ENCODE peak calls at places on chromosomes 12 and 14, in ten cellular contexts. N is body of pancreas, R is thoracic aorta, U is astrocyte, B is HepG2, S is GM23338, D is left ventricle myocardium inferior, G is neuronal stem cell, Y is psoas muscle, Q is neural progenitor cell. C is an unnamed sample.

GRCh38 chr12:130186631-130187269 is 24.5 kb downstream of the FZD10 start:
- DNase-seq in N (no peak), R (no peak), U (no peak), B (no peak), S (no peak), D (no peak), G (no peak), Y (no peak), Q (no peak), C (no peak)

GRCh38 chr14:78709795-78710569 is 539.8 kb downstream of the NRXN3 start:
- DNase-seq in N (no peak), R (no peak), U (no peak), B (no peak), S (no peak), D (no peak), G (no peak), Y (no peak), Q (no peak), C (no peak)

GRCh38 chr12:93823616-93824410 is 146.6 kb downstream of the CRADD start:
- DNase-seq in N (no peak), R (no peak), U (peak; percentile 33), B (no peak), S (no peak), D (no peak), G (no peak), Y (no peak), Q (no peak), C (no peak)

GRCh38 chr14:73771848-73772705 is 57.9 kb upstream of the PNMA1 start:
- DNase-seq in N (peak; percentile 81), R (no peak), U (peak; percentile 79), B (peak; percentile 94), S (peak; percentile 79), D (no peak), G (no peak), Y (peak; percentile 50), Q (peak; percentile 44), C (peak; percentile 75)

GRCh38 chr14:94143239-94143638 is 13.8 kb upstream of the IFI27L2 start:
- DNase-seq in N (no peak), R (no peak), U (no peak), B (peak; percentile 28), S (peak; percentile 81), D (no peak), G (no peak), Y (no peak), Q (peak; percentile 61), C (no peak)

GRCh38 chr12:7716391-7716790 is 5.2 kb downstream of the DPPA3 start:
- DNase-seq in N (no peak), R (no peak), U (no peak), B (peak; percentile 55), S (peak; percentile 59), D (no peak), G (no peak), Y (no peak), Q (peak; percentile 63), C (no peak)

GRCh38 chr14:96917442-96917963 is 120.3 kb downstream of the VRK1 start:
- DNase-seq in N (no peak), R (no peak), U (no peak), B (no peak), S (no peak), D (no peak), G (no peak), Y (no peak), Q (no peak), C (no peak)

GRCh38 chr12:9692909-9693308 is 23.4 kb downstream of the CLEC2D start:
- DNase-seq in N (no peak), R (no peak), U (no peak), B (no peak), S (no peak), D (no peak), G (no peak), Y (no peak), Q (no peak), C (no peak)

GRCh38 chr14:32509632-32510187 is 180.6 kb downstream of the AKAP6 start:
- DNase-seq in N (peak; percentile 31), R (peak; percentile 54), U (peak; percentile 99), B (peak; percentile 50), S (no peak), D (peak; percentile 55), G (no peak), Y (peak; percentile 67), Q (peak; percentile 9), C (no peak)

GRCh38 chr12:76057316-76057715 is 25.7 kb upstream of the PHLDA1 start:
- DNase-seq in N (no peak), R (no peak), U (no peak), B (no peak), S (no peak), D (no peak), G (no peak), Y (peak; percentile 18), Q (no peak), C (no peak)

GRCh38 chr12:88665051-88665450 is 84.8 kb upstream of the KITLG start:
- DNase-seq in N (no peak), R (no peak), U (peak; percentile 64), B (no peak), S (no peak), D (no peak), G (no peak), Y (no peak), Q (no peak), C (no peak)
- H3K36me3 ChIP-seq in N (no peaks in the 10 kb centered on the region), R (no peaks in the 10 kb centered on the region), U (no peaks in the 10 kb centered on the region), B (no peaks in the 10 kb centered on the region), S (no peaks in the 10 kb centered on the region), D (no peaks in the 10 kb centered on the region), G (no peaks in the 10 kb centered on the region), Y (no peaks in the 10 kb centered on the region), Q (no peaks in the 10 kb centered on the region), C (no peaks in the 10 kb centered on the region)

GRCh38 chr14:104444159-104445030 is 135.2 kb upstream of the C14orf180 start:
- DNase-seq in N (no peak), R (no peak), U (no peak), B (no peak), S (no peak), D (no peak), G (no peak), Y (no peak), Q (no peak), C (no peak)

GRCh38 chr14:104442107-104442551 is 137.4 kb upstream of the C14orf180 start:
- DNase-seq in N (no peak), R (no peak), U (no peak), B (no peak), S (no peak), D (no peak), G (no peak), Y (no peak), Q (no peak), C (no peak)

GRCh38 chr14:104442611-104443390 is 136.8 kb upstream of the C14orf180 start:
- DNase-seq in N (no peak), R (no peak), U (no peak), B (no peak), S (no peak), D (no peak), G (no peak), Y (no peak), Q (no peak), C (no peak)

GRCh38 chr14:104445086-104445485 is 134.5 kb upstream of the C14orf180 start:
- DNase-seq in N (no peak), R (no peak), U (no peak), B (no peak), S (no peak), D (no peak), G (no peak), Y (no peak), Q (no peak), C (no peak)

DNA sequence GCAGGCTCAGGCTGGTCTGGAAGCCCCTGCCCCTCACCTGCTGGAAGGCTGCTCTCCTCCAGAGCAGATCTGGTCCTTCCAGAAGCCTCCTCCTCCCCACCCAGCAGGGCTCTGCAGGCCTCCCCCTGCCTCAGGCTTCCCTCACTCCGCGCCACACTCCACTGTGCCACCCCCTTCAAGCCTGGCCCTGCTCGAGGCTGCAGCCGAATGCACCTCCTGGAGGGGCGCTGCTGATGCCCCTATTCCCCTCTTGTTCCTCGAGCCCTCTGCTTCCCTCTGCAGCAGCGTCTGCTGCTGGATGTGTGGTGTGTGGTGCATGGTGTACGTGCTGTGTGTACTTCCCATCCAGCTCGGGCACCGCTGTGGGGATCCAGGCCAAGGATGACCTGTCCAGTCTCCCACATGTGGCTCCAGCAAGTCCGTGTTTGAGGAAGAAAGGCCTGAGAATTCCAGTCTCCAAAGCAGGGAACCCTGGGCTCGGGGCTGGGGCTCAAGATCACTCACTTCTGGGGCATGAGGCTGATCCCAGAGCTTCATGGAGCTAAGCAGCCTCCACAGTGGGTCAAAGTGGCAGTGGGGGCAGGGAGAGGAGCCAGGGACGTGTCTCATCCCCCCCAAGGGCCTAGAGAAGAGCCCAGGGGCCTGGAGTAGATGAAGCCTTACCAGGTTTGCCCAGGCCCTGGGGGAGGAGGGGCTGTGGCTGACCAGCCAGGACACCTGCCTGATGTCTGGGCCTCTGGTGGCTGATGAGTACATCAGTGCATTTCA is 136.0 kb upstream of the C14orf180 start:
- DNase-seq in N (no peak), R (no peak), U (no peak), B (no peak), S (peak; percentile 72), D (no peak), G (no peak), Y (no peak), Q (peak; percentile 58), C (no peak)
- H3K4me1 ChIP-seq in N (no peaks in the 10 kb centered on the region), R (no peaks in the 10 kb centered on the region), U (no peaks in the 10 kb centered on the region), B (no peaks in the 10 kb centered on the region), S (no peaks in the 10 kb centered on the region), D (no peaks in the 10 kb centered on the region), G (no peaks in the 10 kb centered on the region), Y (no peaks in the 10 kb centered on the region), Q (peaks cover 14% of the 10 kb centered on the region), C (no peaks in the 10 kb centered on the region)

DNA sequence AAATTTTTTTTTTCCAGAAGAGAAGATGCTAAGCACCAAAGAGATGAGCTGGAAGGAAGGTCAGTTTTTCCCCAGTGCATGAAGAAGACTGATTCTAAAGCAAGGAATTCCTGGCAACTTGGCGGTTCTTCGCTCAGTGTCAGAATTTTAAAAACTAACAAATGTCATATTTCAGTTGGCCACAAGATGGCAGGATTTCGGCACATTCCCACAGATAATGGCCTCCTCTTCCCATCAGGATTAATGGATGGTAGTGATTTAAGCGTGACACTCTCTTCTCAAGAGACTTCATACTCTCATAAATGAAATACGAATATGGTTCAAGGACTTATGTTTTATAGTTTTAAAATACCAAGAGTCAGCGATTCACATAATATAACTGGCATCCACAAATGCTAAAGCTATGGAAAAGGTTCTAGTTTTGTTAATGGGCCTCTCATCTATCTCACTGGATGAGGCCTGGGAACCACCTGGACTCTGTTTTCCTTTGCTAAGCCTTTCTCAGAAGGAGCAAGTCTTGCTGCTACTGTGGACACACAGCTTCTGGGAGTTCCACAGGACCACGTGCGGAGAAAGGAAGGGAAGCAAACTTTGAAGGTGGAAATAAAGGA is 46.1 kb upstream of the PTPRO start:
- DNase-seq in N (peak; percentile 31), R (no peak), U (peak; percentile 10), B (peak; percentile 11), S (peak; percentile 77), D (no peak), G (peak; percentile 56), Y (no peak), Q (peak; percentile 61), C (no peak)
- H3K36me3 ChIP-seq in N (no peaks in the 10 kb centered on the region), R (no peaks in the 10 kb centered on the region), U (no peaks in the 10 kb centered on the region), B (no peaks in the 10 kb centered on the region), S (no peaks in the 10 kb centered on the region), D (no peaks in the 10 kb centered on the region), G (no peaks in the 10 kb centered on the region), Y (no peaks in the 10 kb centered on the region), Q (no peaks in the 10 kb centered on the region), C (no peaks in the 10 kb centered on the region)

DNA sequence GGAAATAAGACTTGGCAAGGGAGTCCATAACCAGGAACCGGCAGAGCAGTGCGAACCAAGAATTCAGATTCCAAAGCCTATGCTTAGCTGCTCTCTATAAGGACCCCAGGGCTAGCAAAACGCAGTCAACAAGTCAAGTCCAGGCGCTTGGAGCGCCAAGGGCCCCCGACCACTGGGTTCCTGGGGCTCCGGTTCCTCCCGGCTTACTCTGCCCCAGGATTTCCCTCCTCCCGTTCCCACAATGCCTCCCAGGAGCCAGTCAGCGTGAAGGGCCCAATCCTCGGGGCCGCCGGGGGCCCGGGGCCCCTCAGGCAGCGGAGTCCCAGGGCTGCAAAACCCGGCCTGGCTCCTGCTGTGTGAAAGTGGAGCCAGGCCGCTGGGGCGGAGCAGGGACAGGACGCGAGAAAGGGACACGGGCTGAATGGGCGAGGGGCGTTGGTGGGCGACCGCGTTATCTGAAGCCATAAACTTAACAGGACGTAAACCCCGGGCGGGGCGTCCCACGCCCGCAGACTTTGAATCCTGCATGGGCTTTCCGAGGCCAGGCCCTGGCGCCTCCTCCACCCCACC is 1.5 kb downstream of the KRT8 start:
- DNase-seq in N (peak; percentile 75), R (no peak), U (peak; percentile 75), B (peak; percentile 69), S (peak; percentile 94), D (peak; percentile 76), G (peak; percentile 94), Y (peak; percentile 71), Q (peak; percentile 96), C (peak; percentile 85)
- H3K4me1 ChIP-seq in N (peaks cover 78% of the 10 kb centered on the region), R (peaks cover 9% of the 10 kb centered on the region), U (peaks cover 28% of the 10 kb centered on the region), B (peaks cover 73% of the 10 kb centered on the region), S (peaks cover 38% of the 10 kb centered on the region), D (peaks cover 11% of the 10 kb centered on the region), G (peaks cover 2% of the 10 kb centered on the region), Y (no peaks in the 10 kb centered on the region), Q (peaks cover 6% of the 10 kb centered on the region), C (peaks cover 57% of the 10 kb centered on the region)